ENCODE peak calls at places on chromosome 22, in four cellular contexts. O is astrocyte of the spinal cord; F is Peyer's patch; T is stimulated activated naive CD8-positive, alpha-beta T cell treated with anti-CD3 and anti-CD28 coated beads, Interleukin-15, Interleukin-2, amounts not matched to agents 100 U/mL and 50 U/mL, for 24 hours. Q is an unnamed sample.

GRCh38 chr22:23518381-23519187 is 61.5 kb downstream of the IGLL1 start:
- DNase-seq in F (no peak), O (no peak), T (no peak), Q (no peak)

GRCh38 chr22:19823191-19823590 is 31.5 kb downstream of the GNB1L start:
- DNase-seq in O (no peak), F (peak), T (no peak), Q (no peak)

GRCh38 chr22:38707346-38707745 is 1.6 kb downstream of the GTPBP1 start:
- DNase-seq in F (no peak), O (peak), T (no peak), Q (peak)

GRCh38 chr22:30459206-30460052 is 12.4 kb downstream of the SEC14L3 start:
- DNase-seq in F (no peak), T (peak), O (peak), Q (peak)

GRCh38 chr22:42862045-42862734 is 5.1 kb upstream of the ARFGAP3 start:
- DNase-seq in F (peak), T (no peak), O (peak), Q (peak)

GRCh38 chr22:38467904-38468760 is at the start of gene KDELR3:
- DNase-seq in O (peak), F (peak), T (peak), Q (peak)

GRCh38 chr22:45638834-45639746 is 32.5 kb upstream of the ATXN10 start:
- DNase-seq in T (no peak), O (peak), F (peak), Q (peak)

GRCh38 chr22:21840236-21840823 is 27.1 kb downstream of the MAPK1 start:
- DNase-seq in F (no peak), T (no peak), O (no peak), Q (no peak)

GRCh38 chr22:37563153-37564081 is 3.1 kb downstream of the CDC42EP1 start:
- DNase-seq in O (peak), F (peak), T (no peak), Q (peak)

GRCh38 chr22:19671316-19671715 is 43.0 kb upstream of the SEPTIN5 start:
- DNase-seq in O (no peak), F (no peak), T (no peak), Q (no peak)

GRCh38 chr22:38317995-38318715 is 922 bp upstream of the CSNK1E start:
- DNase-seq in T (no peak), O (peak), F (peak), Q (peak)

GRCh38 chr22:48858121-48858520 is 969.6 kb downstream of the BRD1 start:
- DNase-seq in T (no peak), F (peak), O (no peak), Q (no peak)

GRCh38 chr22:19052941-19053551 is 69.2 kb downstream of the DGCR2 start:
- DNase-seq in O (no peak), F (peak), T (no peak), Q (no peak)

GRCh38 chr22:47836957-47837356 is 1074.5 kb downstream of the TBC1D22A start:
- DNase-seq in O (no peak), T (no peak), F (no peak), Q (peak)

GRCh38 chr22:43387815-43388214 is 24.0 kb upstream of the MPPED1 start:
- DNase-seq in F (no peak), O (no peak), T (no peak), Q (no peak)

GRCh38 chr22:30433227-30433626 is 7.7 kb downstream of the MTFP1 start:
- DNase-seq in T (no peak), F (no peak), O (no peak), Q (no peak)

GRCh38 chr22:23217171-23218052 is 37.1 kb downstream of the BCR start:
- DNase-seq in O (no peak), F (no peak), T (no peak), Q (no peak)

GRCh38 chr22:39332441-39333064 is 13.1 kb upstream of the RPL3 start:
- DNase-seq in T (no peak), F (no peak), O (no peak), Q (no peak)

GRCh38 chr22:43507235-43507634 is 95.4 kb downstream of the MPPED1 start:
- DNase-seq in O (no peak), F (no peak), T (no peak), Q (no peak)

GRCh38 chr22:30114356-30114755 is 34.1 kb downstream of the HORMAD2 start:
- DNase-seq in T (no peak), O (no peak), F (no peak), Q (no peak)

GRCh38 chr22:30880181-30880601 is 88.4 kb downstream of the MORC2 start:
- DNase-seq in F (no peak), O (no peak), T (no peak), Q (no peak)

GRCh38 chr22:50112151-50113118 is 22.6 kb downstream of the MOV10L1 start:
- DNase-seq in T (peak), O (peak), F (no peak), Q (peak)

GRCh38 chr22:20199906-20200305 is 49.1 kb upstream of the CCDC188 start:
- DNase-seq in O (no peak), T (no peak), F (no peak), Q (no peak)

GRCh38 chr22:39215430-39216142 is 29.2 kb downstream of the PDGFB start:
- DNase-seq in O (no peak), F (peak), T (peak), Q (no peak)

GRCh38 chr22:20407829-20408228 is 13.9 kb downstream of the ZNF74 start:
- DNase-seq in O (no peak), F (peak), T (no peak), Q (no peak)

GRCh38 chr22:22934543-22935055 is 47.0 kb downstream of the IGLL5 start:
- DNase-seq in O (no peak), T (no peak), F (no peak), Q (no peak)

GRCh38 chr22:20725987-20726558 is 47.8 kb upstream of the SERPIND1 start:
- DNase-seq in O (no peak), T (no peak), F (no peak), Q (peak)

GRCh38 chr22:39954584-39955055 is 5.6 kb upstream of the TMA7B start:
- DNase-seq in F (no peak), O (peak), T (peak), Q (peak)